ENCODE peak calls at places on chromosomes 13 and 19, in five cellular contexts. One of them, this sample, is unnamed. For H3K4me1, the result is how much of the 10 kb centered on the place peaks cover.

GRCh38 chr19:12890787-12891552 is at the start of gene GCDH:
- DNase-seq in HepG2: peak
- DNase-seq in K562: peak
- DNase-seq in GM12878: peak
- DNase-seq in endothelial cell of umbilical vein: peak
- DNase-seq in this sample: peak

GRCh38 chr19:33806434-33806881 is 9.8 kb downstream of the KCTD15 start:
- DNase-seq in HepG2: no peak
- DNase-seq in GM12878: no peak
- DNase-seq in endothelial cell of umbilical vein: no peak
- DNase-seq in K562: no peak
- DNase-seq in this sample: no peak

GRCh38 chr19:42191855-42192254 is 25.6 kb downstream of the DEDD2 start:
- DNase-seq in K562: no peak
- DNase-seq in endothelial cell of umbilical vein: no peak
- DNase-seq in GM12878: no peak
- DNase-seq in HepG2: peak
- DNase-seq in this sample: peak

GRCh38 chr13:48000559-48001126 is 430 bp downstream of the SUCLA2 start:
- DNase-seq in endothelial cell of umbilical vein: peak
- DNase-seq in GM12878: no peak
- DNase-seq in K562: peak
- DNase-seq in HepG2: no peak
- DNase-seq in this sample: peak

GRCh38 chr13:51837016-51837415 is 8.0 kb downstream of the TMEM272 start:
- DNase-seq in endothelial cell of umbilical vein: no peak
- DNase-seq in GM12878: no peak
- DNase-seq in HepG2: no peak
- DNase-seq in K562: no peak
- DNase-seq in this sample: no peak

GRCh38 chr19:50896591-50897190 is 14.5 kb downstream of the KLK4 start:
- DNase-seq in HepG2: peak
- DNase-seq in endothelial cell of umbilical vein: no peak
- DNase-seq in K562: peak
- DNase-seq in GM12878: peak
- DNase-seq in this sample: peak

GRCh38 chr13:45875951-45876350 is 24.4 kb upstream of the SIAH3 start:
- DNase-seq in HepG2: no peak
- DNase-seq in endothelial cell of umbilical vein: no peak
- DNase-seq in GM12878: no peak
- DNase-seq in K562: no peak
- DNase-seq in this sample: no peak

GRCh38 chr19:31946491-31946890 is 398.9 kb upstream of the ZNF507 start:
- DNase-seq in HepG2: no peak
- DNase-seq in endothelial cell of umbilical vein: no peak
- DNase-seq in GM12878: no peak
- DNase-seq in K562: no peak
- DNase-seq in this sample: no peak

GRCh38 chr13:43572601-43573360 is 214.0 kb downstream of the ENOX1 start:
- DNase-seq in K562: no peak
- DNase-seq in endothelial cell of umbilical vein: no peak
- DNase-seq in GM12878: no peak
- DNase-seq in HepG2: no peak
- DNase-seq in this sample: no peak

GRCh38 chr19:18349524-18350128 is 9.2 kb downstream of the PGPEP1 start:
- DNase-seq in HepG2: peak
- DNase-seq in endothelial cell of umbilical vein: peak
- DNase-seq in K562: peak
- DNase-seq in GM12878: no peak
- DNase-seq in this sample: peak

GRCh38 chr19:14006766-14007562 is 844 bp upstream of the RFX1 start:
- DNase-seq in endothelial cell of umbilical vein: no peak
- DNase-seq in GM12878: no peak
- DNase-seq in K562: peak
- DNase-seq in HepG2: no peak
- DNase-seq in this sample: peak

GRCh38 chr19:11767633-11768133 is 883 bp downstream of the ZNF441 start:
- DNase-seq in HepG2: peak
- DNase-seq in K562: peak
- DNase-seq in GM12878: peak
- DNase-seq in endothelial cell of umbilical vein: peak
- DNase-seq in this sample: no peak

GRCh38 chr13:100203696-100204367 is 114.9 kb downstream of the PCCA start:
- DNase-seq in GM12878: no peak
- DNase-seq in endothelial cell of umbilical vein: no peak
- DNase-seq in HepG2: no peak
- DNase-seq in K562: no peak
- DNase-seq in this sample: no peak

GRCh38 chr13:105346141-105346766 is 1189.2 kb downstream of the EFNB2 start:
- DNase-seq in HepG2: peak
- DNase-seq in endothelial cell of umbilical vein: peak
- DNase-seq in GM12878: no peak
- DNase-seq in K562: no peak
- DNase-seq in this sample: peak

GRCh38 chr19:18496167-18496979 is 25.5 kb downstream of the ELL start:
- DNase-seq in GM12878: no peak
- DNase-seq in K562: peak
- DNase-seq in endothelial cell of umbilical vein: no peak
- DNase-seq in HepG2: peak
- DNase-seq in this sample: peak

GRCh38 chr19:40614595-40615411 is 13.6 kb downstream of the LTBP4 start:
- DNase-seq in endothelial cell of umbilical vein: peak
- DNase-seq in K562: peak
- DNase-seq in HepG2: no peak
- DNase-seq in GM12878: peak
- DNase-seq in this sample: no peak

GRCh38 chr19:18086590-18087138 is at the start of gene IL12RB1:
- DNase-seq in K562: no peak
- DNase-seq in HepG2: no peak
- DNase-seq in GM12878: peak
- DNase-seq in endothelial cell of umbilical vein: no peak
- DNase-seq in this sample: no peak

GRCh38 chr13:30545320-30545719 is 72.4 kb upstream of the USPL1 start:
- DNase-seq in GM12878: no peak
- DNase-seq in K562: no peak
- DNase-seq in endothelial cell of umbilical vein: no peak
- DNase-seq in HepG2: no peak
- DNase-seq in this sample: no peak

GRCh38 chr19:11273989-11274388 is 11.7 kb upstream of the DOCK6 start:
- DNase-seq in HepG2: no peak
- DNase-seq in endothelial cell of umbilical vein: no peak
- DNase-seq in K562: no peak
- DNase-seq in GM12878: no peak
- DNase-seq in this sample: no peak

GRCh38 chr19:38543807-38544568 is 73.8 kb downstream of the MAP4K1 start:
- DNase-seq in endothelial cell of umbilical vein: peak
- DNase-seq in HepG2: peak
- DNase-seq in K562: peak
- DNase-seq in GM12878: peak
- DNase-seq in this sample: peak

GRCh38 chr13:51687928-51688714 is 103.9 kb downstream of the WDFY2 start:
- DNase-seq in endothelial cell of umbilical vein: no peak
- DNase-seq in GM12878: no peak
- DNase-seq in K562: no peak
- DNase-seq in HepG2: peak
- DNase-seq in this sample: no peak

GRCh38 chr13:101065314-101065713 is 351.0 kb downstream of the NALCN start:
- DNase-seq in HepG2: no peak
- DNase-seq in K562: no peak
- DNase-seq in GM12878: no peak
- DNase-seq in endothelial cell of umbilical vein: no peak
- DNase-seq in this sample: no peak

GRCh38 chr19:531753-532571 is at the start of gene CDC34:
- DNase-seq in K562: peak
- DNase-seq in GM12878: no peak
- DNase-seq in HepG2: no peak
- DNase-seq in endothelial cell of umbilical vein: peak
- DNase-seq in this sample: no peak

GRCh38 chr19:18588611-18589379 is at the start of gene REX1BD:
- DNase-seq in K562: peak
- DNase-seq in GM12878: peak
- DNase-seq in HepG2: peak
- DNase-seq in endothelial cell of umbilical vein: peak
- DNase-seq in this sample: peak

GRCh38 chr13:73874460-73874859 is 259.7 kb downstream of the KLF12 start:
- DNase-seq in GM12878: no peak
- DNase-seq in endothelial cell of umbilical vein: no peak
- DNase-seq in HepG2: no peak
- DNase-seq in K562: no peak
- DNase-seq in this sample: no peak

GRCh38 chr13:97295279-97296182 is 73.4 kb downstream of the MBNL2 start:
- DNase-seq in GM12878: no peak
- DNase-seq in HepG2: no peak
- DNase-seq in endothelial cell of umbilical vein: peak
- DNase-seq in K562: peak
- DNase-seq in this sample: peak

GRCh38 chr19:19884583-19884982 is 16.2 kb upstream of the ZNF93 start:
- DNase-seq in endothelial cell of umbilical vein: no peak
- DNase-seq in K562: no peak
- DNase-seq in GM12878: no peak
- DNase-seq in HepG2: no peak
- DNase-seq in this sample: no peak

GRCh38 chr13:73880365-73880764 is 253.8 kb downstream of the KLF12 start:
- DNase-seq in K562: no peak
- DNase-seq in GM12878: no peak
- DNase-seq in endothelial cell of umbilical vein: peak
- DNase-seq in HepG2: no peak
- DNase-seq in this sample: no peak

GRCh38 chr13:89061821-89062220 is 1390.7 kb downstream of the SLITRK5 start:
- DNase-seq in K562: no peak
- DNase-seq in endothelial cell of umbilical vein: no peak
- DNase-seq in GM12878: no peak
- DNase-seq in HepG2: peak
- DNase-seq in this sample: no peak

GRCh38 chr19:16814526-16815100 is 14.6 kb upstream of the SIN3B start:
- DNase-seq in K562: no peak
- DNase-seq in endothelial cell of umbilical vein: no peak
- DNase-seq in HepG2: no peak
- DNase-seq in GM12878: no peak
- DNase-seq in this sample: no peak

DNA sequence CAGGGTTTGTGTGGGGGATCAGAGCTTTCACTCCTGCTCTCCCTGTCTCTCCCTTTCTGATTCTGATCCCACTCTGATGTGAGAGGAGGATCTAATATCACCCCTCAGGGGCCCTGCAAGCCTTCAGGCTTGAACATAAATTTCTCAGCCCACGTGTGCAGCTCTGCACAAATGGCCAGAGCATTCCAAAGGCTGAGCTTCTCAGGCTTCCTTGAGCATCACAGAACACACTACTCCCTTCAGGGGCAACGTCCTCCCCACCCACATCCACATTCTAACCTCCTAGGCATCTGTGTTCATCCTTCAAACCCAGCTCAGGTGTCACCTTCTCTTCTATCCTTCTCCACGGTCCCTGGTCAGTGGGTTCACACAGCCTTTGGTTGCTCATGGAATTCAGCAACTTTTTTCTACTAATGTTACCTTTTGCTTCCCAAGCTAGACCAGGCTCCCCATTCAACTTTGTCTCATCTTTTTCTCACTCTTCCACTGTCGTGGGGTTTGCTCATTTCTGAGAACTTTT is 24.4 kb upstream of the DOCK9 start:
- DNase-seq in K562: no peak
- DNase-seq in HepG2: no peak
- DNase-seq in endothelial cell of umbilical vein: no peak
- DNase-seq in GM12878: no peak
- DNase-seq in this sample: no peak
- H3K4me1 ChIP-seq in K562: under half
- H3K4me1 ChIP-seq in HepG2: under half
- H3K4me1 ChIP-seq in endothelial cell of umbilical vein: under half
- H3K4me1 ChIP-seq in GM12878: under half
- H3K4me1 ChIP-seq in this sample: under half

GRCh38 chr19:4775627-4776152 is 15.8 kb upstream of the FEM1A start:
- DNase-seq in endothelial cell of umbilical vein: no peak
- DNase-seq in GM12878: no peak
- DNase-seq in HepG2: no peak
- DNase-seq in K562: no peak
- DNase-seq in this sample: no peak
- H3K4me3 ChIP-seq in endothelial cell of umbilical vein: no peak
- H3K4me3 ChIP-seq in GM12878: no peak
- H3K4me3 ChIP-seq in HepG2: no peak
- H3K4me3 ChIP-seq in K562: no peak
- H3K4me3 ChIP-seq in this sample: no peak

GRCh38 chr19:45299719-45300118 is 23.0 kb downstream of the CKM start:
- DNase-seq in K562: no peak
- DNase-seq in HepG2: no peak
- DNase-seq in endothelial cell of umbilical vein: no peak
- DNase-seq in GM12878: no peak
- DNase-seq in this sample: no peak
- TF ChIP-seq MYC in K562: no peak
- TF ChIP-seq MYC in HepG2: no peak
- TF ChIP-seq MYC in endothelial cell of umbilical vein: no peak
- TF ChIP-seq MYC in GM12878: no peak
- TF ChIP-seq MYC in this sample: no peak

GRCh38 chr19:55392820-55393219 is 7.1 kb downstream of the RPL28 start:
- DNase-seq in endothelial cell of umbilical vein: no peak
- DNase-seq in GM12878: no peak
- DNase-seq in HepG2: no peak
- DNase-seq in K562: no peak
- DNase-seq in this sample: no peak

GRCh38 chr19:55402509-55402908 is 5.1 kb downstream of the UBE2S start:
- DNase-seq in GM12878: no peak
- DNase-seq in HepG2: no peak
- DNase-seq in endothelial cell of umbilical vein: no peak
- DNase-seq in K562: no peak
- DNase-seq in this sample: no peak

GRCh38 chr19:55400281-55401087 is 7.1 kb downstream of the UBE2S start:
- DNase-seq in endothelial cell of umbilical vein: no peak
- DNase-seq in GM12878: no peak
- DNase-seq in HepG2: no peak
- DNase-seq in K562: no peak
- DNase-seq in this sample: no peak

GRCh38 chr19:55393362-55393761 is 7.6 kb downstream of the RPL28 start:
- DNase-seq in GM12878: no peak
- DNase-seq in HepG2: no peak
- DNase-seq in endothelial cell of umbilical vein: no peak
- DNase-seq in K562: no peak
- DNase-seq in this sample: no peak

DNA sequence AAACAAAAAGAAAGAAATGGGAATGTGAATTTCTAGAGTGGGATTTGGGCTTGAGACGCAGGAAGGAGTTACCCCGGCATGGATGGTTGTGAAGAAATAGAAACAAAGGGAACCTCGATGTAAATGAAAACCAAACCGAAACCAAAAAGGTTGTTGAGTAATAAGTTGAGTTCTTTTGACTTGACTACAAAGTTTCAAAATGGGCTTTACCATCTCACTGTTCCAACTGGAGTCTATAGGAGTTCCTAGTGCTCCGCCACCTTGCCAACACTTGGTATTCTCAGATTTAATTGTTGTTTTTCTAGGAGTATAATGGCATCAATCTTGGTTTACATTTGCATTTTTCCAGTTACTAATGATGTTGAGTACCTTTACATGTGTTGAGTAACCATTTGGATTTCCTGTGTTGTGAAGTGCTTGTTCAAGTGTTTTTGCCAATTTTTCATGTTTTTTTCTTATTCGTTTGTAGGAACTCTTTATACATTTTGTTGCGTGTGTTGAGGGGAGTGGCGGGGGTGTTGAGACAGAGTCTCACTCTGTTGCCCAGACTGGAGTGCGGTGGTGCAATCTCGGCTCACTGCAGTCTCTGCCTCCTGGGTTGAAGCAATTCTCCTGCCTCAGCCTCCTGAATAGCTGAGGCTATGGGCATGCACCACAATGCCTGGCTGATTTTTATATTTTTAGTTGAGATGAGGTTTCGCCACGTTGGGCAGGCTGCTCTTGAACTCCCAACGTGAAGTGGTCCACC is 9.2 kb downstream of the UBE2S start:
- DNase-seq in endothelial cell of umbilical vein: no peak
- DNase-seq in K562: no peak
- DNase-seq in GM12878: no peak
- DNase-seq in HepG2: no peak
- DNase-seq in this sample: no peak
- H3K4me1 ChIP-seq in endothelial cell of umbilical vein: under half
- H3K4me1 ChIP-seq in K562: under half
- H3K4me1 ChIP-seq in GM12878: under half
- H3K4me1 ChIP-seq in HepG2: under half
- H3K4me1 ChIP-seq in this sample: under half

This sample was measured in A549.